ENCODE peak calls at places on chromosomes 2 and 18, in six cellular contexts. Q, V, J, W, N and O are unnamed samples.

GRCh38 chr2:33086400-33087015 is 139.8 kb downstream of the LTBP1 start:
- DNase-seq in Q (no peak), V (peak), N (no peak), W (no peak), J (no peak), O (no peak)

GRCh38 chr2:15119722-15120175 is 441.4 kb downstream of the NBAS start:
- DNase-seq in J (no peak), N (no peak), Q (no peak), V (no peak), W (no peak), O (no peak)

GRCh38 chr2:191620144-191620543 is 57.8 kb upstream of the NABP1 start:
- DNase-seq in Q (no peak), W (no peak), J (no peak), V (no peak), N (no peak), O (no peak)

GRCh38 chr18:62388855-62389760 is 64.0 kb downstream of the TNFRSF11A start:
- DNase-seq in J (no peak), V (no peak), N (no peak), W (no peak), Q (no peak), O (no peak)

GRCh38 chr18:79484661-79485621 is 89.2 kb downstream of the NFATC1 start:
- DNase-seq in V (peak), N (peak), J (peak), W (no peak), Q (peak), O (no peak)

GRCh38 chr2:121071058-121071504 is 213.9 kb downstream of the TFCP2L1 start:
- DNase-seq in V (peak), N (no peak), W (no peak), J (peak), Q (peak), O (peak)

GRCh38 chr2:241200822-241201395 is 12.4 kb downstream of the ANO7 start:
- DNase-seq in V (no peak), N (no peak), W (no peak), J (no peak), Q (no peak), O (no peak)

GRCh38 chr2:154425999-154426398 is 272.5 kb upstream of the KCNJ3 start:
- DNase-seq in N (no peak), W (no peak), J (no peak), Q (no peak), V (no peak), O (no peak)

GRCh38 chr2:219285348-219285685 is 6.2 kb downstream of the DNAJB2 start:
- DNase-seq in Q (no peak), J (no peak), N (no peak), W (no peak), V (no peak), O (no peak)

GRCh38 chr18:51089691-51090090 is 59.7 kb downstream of the SMAD4 start:
- DNase-seq in Q (no peak), V (peak), N (no peak), J (no peak), W (no peak), O (no peak)

GRCh38 chr2:169716938-169717690 is 16.5 kb upstream of the KLHL23 start:
- DNase-seq in N (no peak), W (no peak), Q (no peak), J (no peak), V (peak), O (no peak)

GRCh38 chr2:138782378-138782777 is 2.2 kb upstream of the NXPH2 start:
- DNase-seq in Q (no peak), V (no peak), N (no peak), W (no peak), J (no peak), O (no peak)

GRCh38 chr2:156320491-156320896 is 12.0 kb downstream of the NR4A2 start:
- DNase-seq in W (peak), V (peak), N (no peak), Q (no peak), J (no peak), O (no peak)

GRCh38 chr2:68734688-68735525 is at the start of gene ARHGAP25:
- DNase-seq in N (no peak), Q (no peak), V (no peak), J (no peak), W (peak), O (peak)

GRCh38 chr2:85413592-85414421 is 3.6 kb upstream of the CAPG start:
- DNase-seq in Q (peak), N (no peak), W (peak), V (peak), J (no peak), O (no peak)